ENCODE peak calls at places on chromosomes 6 and 20, in six cellular contexts. One of them, this sample, is unnamed.

GRCh38 chr6:14713008-14713452 is 532.8 kb upstream of the JARID2 start:
- DNase-seq in aorta: no peak
- DNase-seq in mesenchymal stem cell: peak; percentile 93
- DNase-seq in small intestine: no peak
- DNase-seq in SK-N-SH: no peak
- DNase-seq in heart right ventricle: peak; percentile 77
- DNase-seq in this sample: no peak

GRCh38 chr6:74768120-74768519 is 437.7 kb downstream of the COL12A1 start:
- DNase-seq in aorta: no peak
- DNase-seq in mesenchymal stem cell: no peak
- DNase-seq in small intestine: no peak
- DNase-seq in SK-N-SH: no peak
- DNase-seq in heart right ventricle: no peak
- DNase-seq in this sample: no peak

GRCh38 chr20:5718896-5719595 is 31.2 kb upstream of the SHLD1 start:
- DNase-seq in aorta: no peak
- DNase-seq in mesenchymal stem cell: no peak
- DNase-seq in small intestine: no peak
- DNase-seq in SK-N-SH: no peak
- DNase-seq in heart right ventricle: peak; percentile 44
- DNase-seq in this sample: no peak

GRCh38 chr6:43851204-43851855 is 81.3 kb downstream of the VEGFA start:
- DNase-seq in aorta: no peak
- DNase-seq in mesenchymal stem cell: peak; percentile 70
- DNase-seq in small intestine: no peak
- DNase-seq in SK-N-SH: no peak
- DNase-seq in heart right ventricle: no peak
- DNase-seq in this sample: peak; percentile 41

GRCh38 chr6:70398783-70399730 is 14.3 kb upstream of the FAM135A start:
- DNase-seq in aorta: no peak
- DNase-seq in mesenchymal stem cell: peak; percentile 60
- DNase-seq in small intestine: peak; percentile 98
- DNase-seq in SK-N-SH: no peak
- DNase-seq in heart right ventricle: peak; percentile 13
- DNase-seq in this sample: no peak

GRCh38 chr6:15026832-15027231 is 219.0 kb upstream of the JARID2 start:
- DNase-seq in aorta: no peak
- DNase-seq in mesenchymal stem cell: peak; percentile 79
- DNase-seq in small intestine: no peak
- DNase-seq in SK-N-SH: peak; percentile 61
- DNase-seq in heart right ventricle: peak; percentile 8
- DNase-seq in this sample: no peak

GRCh38 chr6:157535354-157536217 is 154.6 kb downstream of the ZDHHC14 start:
- DNase-seq in aorta: no peak
- DNase-seq in mesenchymal stem cell: peak; percentile 67
- DNase-seq in small intestine: peak; percentile 72
- DNase-seq in SK-N-SH: no peak
- DNase-seq in heart right ventricle: no peak
- DNase-seq in this sample: no peak

GRCh38 chr6:3390698-3391097 is 66.2 kb downstream of the SLC22A23 start:
- DNase-seq in aorta: peak; percentile 87
- DNase-seq in mesenchymal stem cell: no peak
- DNase-seq in small intestine: peak; percentile 86
- DNase-seq in SK-N-SH: no peak
- DNase-seq in heart right ventricle: peak; percentile 57
- DNase-seq in this sample: no peak

GRCh38 chr6:138094260-138094659 is 13.0 kb downstream of the PERP start:
- DNase-seq in aorta: no peak
- DNase-seq in mesenchymal stem cell: no peak
- DNase-seq in small intestine: no peak
- DNase-seq in SK-N-SH: no peak
- DNase-seq in heart right ventricle: no peak
- DNase-seq in this sample: no peak
- H3K36me3 ChIP-seq in aorta: peaks cover 8% of the 10 kb centered on the region
- H3K36me3 ChIP-seq in mesenchymal stem cell: peaks cover 35% of the 10 kb centered on the region
- H3K36me3 ChIP-seq in small intestine: no peaks in the 10 kb centered on the region
- H3K36me3 ChIP-seq in SK-N-SH: no peaks in the 10 kb centered on the region
- H3K36me3 ChIP-seq in heart right ventricle: peaks cover 28% of the 10 kb centered on the region
- H3K36me3 ChIP-seq in this sample: peaks cover 7% of the 10 kb centered on the region

DNA sequence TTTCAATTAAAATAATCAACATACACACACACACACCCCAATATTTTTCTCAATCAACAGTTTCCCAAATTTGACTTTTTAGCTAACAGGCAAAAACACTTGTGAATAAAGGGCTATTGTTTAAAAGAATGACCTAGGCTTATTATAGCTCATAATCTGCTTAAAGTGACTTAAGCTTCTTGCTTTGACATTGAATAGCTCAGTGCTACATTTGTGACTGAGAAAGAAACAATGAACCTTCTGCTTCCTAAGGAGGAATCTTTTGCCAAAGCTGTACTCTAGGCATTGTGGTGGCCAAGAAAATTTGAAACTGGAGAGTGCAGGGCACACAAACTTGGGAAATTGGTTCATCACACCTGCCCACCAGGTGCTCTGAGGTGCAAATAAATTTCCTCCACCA is 282.0 kb downstream of the SYNE1 start:
- DNase-seq in aorta: no peak
- DNase-seq in mesenchymal stem cell: no peak
- DNase-seq in small intestine: no peak
- DNase-seq in SK-N-SH: no peak
- DNase-seq in heart right ventricle: no peak
- DNase-seq in this sample: no peak
- H3K36me3 ChIP-seq in aorta: peaks cover 20% of the 10 kb centered on the region
- H3K36me3 ChIP-seq in mesenchymal stem cell: peaks cover 84% of the 10 kb centered on the region
- H3K36me3 ChIP-seq in small intestine: no peaks in the 10 kb centered on the region
- H3K36me3 ChIP-seq in SK-N-SH: peaks cover 91% of the 10 kb centered on the region
- H3K36me3 ChIP-seq in heart right ventricle: peaks cover 100% of the 10 kb centered on the region
- H3K36me3 ChIP-seq in this sample: no peaks in the 10 kb centered on the region

GRCh38 chr6:25180630-25181375 is 98.4 kb upstream of the CARMIL1 start:
- DNase-seq in aorta: no peak
- DNase-seq in mesenchymal stem cell: no peak
- DNase-seq in small intestine: no peak
- DNase-seq in SK-N-SH: no peak
- DNase-seq in heart right ventricle: no peak
- DNase-seq in this sample: no peak
- H3K36me3 ChIP-seq in aorta: no peaks in the 10 kb centered on the region
- H3K36me3 ChIP-seq in mesenchymal stem cell: no peaks in the 10 kb centered on the region
- H3K36me3 ChIP-seq in small intestine: no peaks in the 10 kb centered on the region
- H3K36me3 ChIP-seq in SK-N-SH: no peaks in the 10 kb centered on the region
- H3K36me3 ChIP-seq in heart right ventricle: no peaks in the 10 kb centered on the region
- H3K36me3 ChIP-seq in this sample: no peaks in the 10 kb centered on the region

DNA sequence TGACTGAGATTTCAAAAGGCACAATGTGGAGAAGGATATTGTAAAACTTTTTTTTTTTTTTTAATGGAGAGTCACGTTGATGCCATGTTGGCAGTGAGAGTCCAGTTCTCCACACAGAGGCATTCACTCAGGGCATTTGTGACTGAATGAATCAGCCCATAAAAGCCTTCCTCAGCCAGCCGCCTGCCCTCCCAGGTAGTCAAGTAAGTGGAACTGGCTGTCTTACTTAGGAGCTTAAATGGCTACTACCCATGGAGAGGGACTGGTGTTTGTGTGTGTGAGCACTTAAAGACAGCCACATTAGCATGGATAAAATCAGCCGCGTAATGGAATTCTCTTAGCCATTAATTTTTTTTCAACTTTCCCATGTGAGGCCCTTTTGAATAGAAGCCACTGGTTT is 12.6 kb downstream of the AAR2 start:
- DNase-seq in aorta: no peak
- DNase-seq in mesenchymal stem cell: no peak
- DNase-seq in small intestine: no peak
- DNase-seq in SK-N-SH: no peak
- DNase-seq in heart right ventricle: no peak
- DNase-seq in this sample: no peak
- H3K36me3 ChIP-seq in aorta: peaks cover 15% of the 10 kb centered on the region
- H3K36me3 ChIP-seq in mesenchymal stem cell: peaks cover 100% of the 10 kb centered on the region
- H3K36me3 ChIP-seq in small intestine: peaks cover 35% of the 10 kb centered on the region
- H3K36me3 ChIP-seq in SK-N-SH: peaks cover 39% of the 10 kb centered on the region
- H3K36me3 ChIP-seq in heart right ventricle: peaks cover 88% of the 10 kb centered on the region
- H3K36me3 ChIP-seq in this sample: peaks cover 25% of the 10 kb centered on the region

GRCh38 chr20:41468994-41469600 is 102.5 kb upstream of the EMILIN3 start:
- DNase-seq in aorta: no peak
- DNase-seq in mesenchymal stem cell: no peak
- DNase-seq in small intestine: no peak
- DNase-seq in SK-N-SH: no peak
- DNase-seq in heart right ventricle: peak; percentile 57
- DNase-seq in this sample: no peak
- H3K36me3 ChIP-seq in aorta: peaks cover 8% of the 10 kb centered on the region
- H3K36me3 ChIP-seq in mesenchymal stem cell: peaks cover 76% of the 10 kb centered on the region
- H3K36me3 ChIP-seq in small intestine: peaks cover 4% of the 10 kb centered on the region
- H3K36me3 ChIP-seq in SK-N-SH: peaks cover 34% of the 10 kb centered on the region
- H3K36me3 ChIP-seq in heart right ventricle: peaks cover 72% of the 10 kb centered on the region
- H3K36me3 ChIP-seq in this sample: peaks cover 5% of the 10 kb centered on the region

DNA sequence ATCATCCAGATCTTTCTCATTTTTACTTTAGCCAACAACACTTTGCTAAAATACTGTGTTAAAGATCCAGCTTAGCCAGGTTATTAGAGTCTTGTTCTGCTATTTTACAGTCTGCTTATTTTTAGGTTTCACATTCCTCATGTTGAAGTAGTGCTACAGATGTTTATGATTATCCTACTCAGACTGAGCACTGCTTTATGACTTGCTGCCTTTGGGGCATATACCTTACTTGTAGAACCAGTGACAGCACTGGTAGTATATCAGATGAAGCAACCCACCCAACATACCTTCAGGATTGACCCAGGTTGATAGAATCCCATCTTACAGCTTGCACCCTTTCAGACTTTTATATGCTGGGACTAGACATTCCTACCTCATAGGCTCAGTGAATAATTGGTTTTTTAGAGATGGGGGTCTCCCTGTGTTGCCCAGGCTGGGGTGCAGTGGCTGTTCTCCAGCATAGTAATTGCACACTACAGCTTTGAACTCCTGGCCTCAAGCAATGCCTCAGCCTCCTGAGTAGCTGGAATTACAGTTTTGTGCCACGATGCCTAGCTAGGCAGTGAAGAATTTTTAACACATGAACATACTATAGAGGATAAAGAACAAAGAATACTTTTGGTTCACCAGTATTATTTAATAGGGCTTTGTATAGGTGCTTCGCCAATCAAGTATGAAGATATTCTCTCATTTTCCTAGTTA is 63.8 kb upstream of the DYNLRB1 start:
- DNase-seq in aorta: no peak
- DNase-seq in mesenchymal stem cell: no peak
- DNase-seq in small intestine: no peak
- DNase-seq in SK-N-SH: peak; percentile 36
- DNase-seq in heart right ventricle: no peak
- DNase-seq in this sample: no peak
- H3K36me3 ChIP-seq in aorta: peaks cover 3% of the 10 kb centered on the region
- H3K36me3 ChIP-seq in mesenchymal stem cell: peaks cover 67% of the 10 kb centered on the region
- H3K36me3 ChIP-seq in small intestine: peaks cover 5% of the 10 kb centered on the region
- H3K36me3 ChIP-seq in SK-N-SH: peaks cover 53% of the 10 kb centered on the region
- H3K36me3 ChIP-seq in heart right ventricle: peaks cover 92% of the 10 kb centered on the region
- H3K36me3 ChIP-seq in this sample: peaks cover 10% of the 10 kb centered on the region

GRCh38 chr6:145947108-145947507 is 17.1 kb downstream of the SHPRH start:
- DNase-seq in aorta: no peak
- DNase-seq in mesenchymal stem cell: no peak
- DNase-seq in small intestine: no peak
- DNase-seq in SK-N-SH: no peak
- DNase-seq in heart right ventricle: no peak
- DNase-seq in this sample: no peak
- H3K36me3 ChIP-seq in aorta: peaks cover 6% of the 10 kb centered on the region
- H3K36me3 ChIP-seq in mesenchymal stem cell: peaks cover 94% of the 10 kb centered on the region
- H3K36me3 ChIP-seq in small intestine: peaks cover 2% of the 10 kb centered on the region
- H3K36me3 ChIP-seq in SK-N-SH: peaks cover 60% of the 10 kb centered on the region
- H3K36me3 ChIP-seq in heart right ventricle: peaks cover 100% of the 10 kb centered on the region
- H3K36me3 ChIP-seq in this sample: peaks cover 65% of the 10 kb centered on the region

GRCh38 chr20:38420232-38421085 is 14.7 kb downstream of the SNHG17 start:
- DNase-seq in aorta: peak; percentile 36
- DNase-seq in mesenchymal stem cell: peak; percentile 24
- DNase-seq in small intestine: no peak
- DNase-seq in SK-N-SH: no peak
- DNase-seq in heart right ventricle: no peak
- DNase-seq in this sample: no peak
- H3K36me3 ChIP-seq in aorta: peaks cover 24% of the 10 kb centered on the region
- H3K36me3 ChIP-seq in mesenchymal stem cell: peaks cover 88% of the 10 kb centered on the region
- H3K36me3 ChIP-seq in small intestine: peaks cover 29% of the 10 kb centered on the region
- H3K36me3 ChIP-seq in SK-N-SH: peaks cover 72% of the 10 kb centered on the region
- H3K36me3 ChIP-seq in heart right ventricle: peaks cover 95% of the 10 kb centered on the region
- H3K36me3 ChIP-seq in this sample: peaks cover 64% of the 10 kb centered on the region

GRCh38 chr20:36193937-36194712 is 39.6 kb downstream of the EPB41L1 start:
- DNase-seq in aorta: no peak
- DNase-seq in mesenchymal stem cell: no peak
- DNase-seq in small intestine: no peak
- DNase-seq in SK-N-SH: no peak
- DNase-seq in heart right ventricle: no peak
- DNase-seq in this sample: no peak
- H3K36me3 ChIP-seq in aorta: peaks cover 5% of the 10 kb centered on the region
- H3K36me3 ChIP-seq in mesenchymal stem cell: peaks cover 86% of the 10 kb centered on the region
- H3K36me3 ChIP-seq in small intestine: no peaks in the 10 kb centered on the region
- H3K36me3 ChIP-seq in SK-N-SH: no peaks in the 10 kb centered on the region
- H3K36me3 ChIP-seq in heart right ventricle: peaks cover 54% of the 10 kb centered on the region
- H3K36me3 ChIP-seq in this sample: no peaks in the 10 kb centered on the region